ENCODE peak calls at places on chromosomes 7 and 10, in ten cellular contexts. One of them, this sample, is unnamed. For H3K36me3, the result is how much of the 10 kb centered on the place peaks cover.

GRCh38 chr7:133268355-133268754 is 15.5 kb downstream of the EXOC4 start:
- DNase-seq in upper lobe of right lung: no peak
- DNase-seq in uterus: no peak
- DNase-seq in PC-9: no peak
- DNase-seq in lower lobe of right lung: no peak
- DNase-seq in kidney epithelial cell: no peak
- DNase-seq in heart left ventricle: no peak
- DNase-seq in SJSA1: no peak
- DNase-seq in prostate gland: no peak
- DNase-seq in left ventricle myocardium inferior: no peak
- DNase-seq in this sample: no peak

GRCh38 chr7:117283371-117283770 is 39.5 kb downstream of the WNT2 start:
- DNase-seq in upper lobe of right lung: no peak
- DNase-seq in uterus: no peak
- DNase-seq in PC-9: no peak
- DNase-seq in lower lobe of right lung: no peak
- DNase-seq in kidney epithelial cell: peak
- DNase-seq in heart left ventricle: no peak
- DNase-seq in SJSA1: peak
- DNase-seq in prostate gland: no peak
- DNase-seq in left ventricle myocardium inferior: no peak
- DNase-seq in this sample: no peak

GRCh38 chr7:47483604-47484273 is 98.2 kb downstream of the TNS3 start:
- DNase-seq in upper lobe of right lung: no peak
- DNase-seq in uterus: peak
- DNase-seq in PC-9: no peak
- DNase-seq in lower lobe of right lung: no peak
- DNase-seq in kidney epithelial cell: no peak
- DNase-seq in heart left ventricle: no peak
- DNase-seq in SJSA1: no peak
- DNase-seq in prostate gland: no peak
- DNase-seq in left ventricle myocardium inferior: no peak
- DNase-seq in this sample: no peak

GRCh38 chr7:134289423-134289822 is 27.3 kb downstream of the SLC35B4 start:
- DNase-seq in upper lobe of right lung: no peak
- DNase-seq in uterus: peak
- DNase-seq in PC-9: no peak
- DNase-seq in lower lobe of right lung: no peak
- DNase-seq in kidney epithelial cell: no peak
- DNase-seq in heart left ventricle: no peak
- DNase-seq in SJSA1: no peak
- DNase-seq in prostate gland: no peak
- DNase-seq in left ventricle myocardium inferior: no peak
- DNase-seq in this sample: no peak

GRCh38 chr7:17697128-17697881 is 243.0 kb downstream of the SNX13 start:
- DNase-seq in upper lobe of right lung: no peak
- DNase-seq in uterus: no peak
- DNase-seq in PC-9: no peak
- DNase-seq in lower lobe of right lung: no peak
- DNase-seq in kidney epithelial cell: no peak
- DNase-seq in heart left ventricle: no peak
- DNase-seq in SJSA1: no peak
- DNase-seq in prostate gland: no peak
- DNase-seq in left ventricle myocardium inferior: peak
- DNase-seq in this sample: no peak

GRCh38 chr10:33211123-33211878 is 123.2 kb downstream of the NRP1 start:
- DNase-seq in upper lobe of right lung: no peak
- DNase-seq in uterus: peak
- DNase-seq in PC-9: no peak
- DNase-seq in lower lobe of right lung: no peak
- DNase-seq in kidney epithelial cell: no peak
- DNase-seq in heart left ventricle: no peak
- DNase-seq in SJSA1: peak
- DNase-seq in prostate gland: no peak
- DNase-seq in left ventricle myocardium inferior: peak
- DNase-seq in this sample: peak

GRCh38 chr10:120978589-120979252 is 127.6 kb downstream of the WDR11 start:
- DNase-seq in upper lobe of right lung: no peak
- DNase-seq in uterus: peak
- DNase-seq in PC-9: no peak
- DNase-seq in lower lobe of right lung: no peak
- DNase-seq in kidney epithelial cell: peak
- DNase-seq in heart left ventricle: no peak
- DNase-seq in SJSA1: no peak
- DNase-seq in prostate gland: no peak
- DNase-seq in left ventricle myocardium inferior: no peak
- DNase-seq in this sample: no peak

GRCh38 chr10:110919971-110920881 is 822 bp downstream of the SHOC2 start:
- DNase-seq in upper lobe of right lung: peak
- DNase-seq in uterus: peak
- DNase-seq in PC-9: peak
- DNase-seq in lower lobe of right lung: peak
- DNase-seq in kidney epithelial cell: no peak
- DNase-seq in heart left ventricle: peak
- DNase-seq in SJSA1: peak
- DNase-seq in prostate gland: peak
- DNase-seq in left ventricle myocardium inferior: no peak
- DNase-seq in this sample: peak

GRCh38 chr7:6453737-6454136 is 6.0 kb upstream of the DAGLB start:
- DNase-seq in upper lobe of right lung: no peak
- DNase-seq in uterus: no peak
- DNase-seq in PC-9: peak
- DNase-seq in lower lobe of right lung: peak
- DNase-seq in kidney epithelial cell: peak
- DNase-seq in heart left ventricle: no peak
- DNase-seq in SJSA1: peak
- DNase-seq in prostate gland: no peak
- DNase-seq in left ventricle myocardium inferior: no peak
- DNase-seq in this sample: no peak

GRCh38 chr7:130649004-130649790 is 19.4 kb downstream of the COPG2 start:
- DNase-seq in upper lobe of right lung: no peak
- DNase-seq in uterus: no peak
- DNase-seq in PC-9: no peak
- DNase-seq in lower lobe of right lung: no peak
- DNase-seq in kidney epithelial cell: no peak
- DNase-seq in heart left ventricle: no peak
- DNase-seq in SJSA1: peak
- DNase-seq in prostate gland: no peak
- DNase-seq in left ventricle myocardium inferior: no peak
- DNase-seq in this sample: no peak

GRCh38 chr7:23276381-23276780 is 22.8 kb upstream of the MALSU1 start:
- DNase-seq in upper lobe of right lung: no peak
- DNase-seq in uterus: no peak
- DNase-seq in PC-9: no peak
- DNase-seq in lower lobe of right lung: no peak
- DNase-seq in kidney epithelial cell: no peak
- DNase-seq in heart left ventricle: no peak
- DNase-seq in SJSA1: no peak
- DNase-seq in prostate gland: no peak
- DNase-seq in left ventricle myocardium inferior: no peak
- DNase-seq in this sample: no peak

GRCh38 chr10:61486738-61487396 is 33.7 kb upstream of the TMEM26 start:
- DNase-seq in upper lobe of right lung: no peak
- DNase-seq in uterus: no peak
- DNase-seq in PC-9: no peak
- DNase-seq in lower lobe of right lung: no peak
- DNase-seq in kidney epithelial cell: no peak
- DNase-seq in heart left ventricle: no peak
- DNase-seq in SJSA1: no peak
- DNase-seq in prostate gland: no peak
- DNase-seq in left ventricle myocardium inferior: no peak
- DNase-seq in this sample: no peak

GRCh38 chr7:69608878-69609277 is 10.6 kb downstream of the AUTS2 start:
- DNase-seq in upper lobe of right lung: no peak
- DNase-seq in uterus: no peak
- DNase-seq in PC-9: no peak
- DNase-seq in lower lobe of right lung: no peak
- DNase-seq in kidney epithelial cell: no peak
- DNase-seq in heart left ventricle: no peak
- DNase-seq in SJSA1: no peak
- DNase-seq in prostate gland: no peak
- DNase-seq in left ventricle myocardium inferior: no peak
- DNase-seq in this sample: no peak

GRCh38 chr10:101453318-101453717 is 99.4 kb downstream of the BTRC start:
- DNase-seq in upper lobe of right lung: no peak
- DNase-seq in uterus: no peak
- DNase-seq in PC-9: no peak
- DNase-seq in lower lobe of right lung: no peak
- DNase-seq in kidney epithelial cell: no peak
- DNase-seq in heart left ventricle: no peak
- DNase-seq in SJSA1: no peak
- DNase-seq in prostate gland: no peak
- DNase-seq in left ventricle myocardium inferior: no peak
- DNase-seq in this sample: no peak

GRCh38 chr10:11810313-11810766 is 12.8 kb upstream of the PROSER2 start:
- DNase-seq in upper lobe of right lung: no peak
- DNase-seq in uterus: no peak
- DNase-seq in PC-9: peak
- DNase-seq in lower lobe of right lung: peak
- DNase-seq in kidney epithelial cell: peak
- DNase-seq in heart left ventricle: no peak
- DNase-seq in SJSA1: peak
- DNase-seq in prostate gland: no peak
- DNase-seq in left ventricle myocardium inferior: no peak
- DNase-seq in this sample: no peak

GRCh38 chr7:35729061-35729783 is 34.3 kb upstream of the HERPUD2 start:
- DNase-seq in upper lobe of right lung: no peak
- DNase-seq in uterus: no peak
- DNase-seq in PC-9: no peak
- DNase-seq in lower lobe of right lung: no peak
- DNase-seq in kidney epithelial cell: no peak
- DNase-seq in heart left ventricle: no peak
- DNase-seq in SJSA1: no peak
- DNase-seq in prostate gland: no peak
- DNase-seq in left ventricle myocardium inferior: no peak
- DNase-seq in this sample: no peak

GRCh38 chr10:31948021-31948420 is 19.4 kb upstream of the ARHGAP12 start:
- DNase-seq in upper lobe of right lung: no peak
- DNase-seq in uterus: no peak
- DNase-seq in PC-9: no peak
- DNase-seq in lower lobe of right lung: no peak
- DNase-seq in kidney epithelial cell: no peak
- DNase-seq in heart left ventricle: no peak
- DNase-seq in SJSA1: no peak
- DNase-seq in prostate gland: no peak
- DNase-seq in left ventricle myocardium inferior: no peak
- DNase-seq in this sample: no peak
- H3K4me3 ChIP-seq in upper lobe of right lung: peak
- H3K4me3 ChIP-seq in uterus: no peak
- H3K4me3 ChIP-seq in PC-9: no peak
- H3K4me3 ChIP-seq in lower lobe of right lung: no peak
- H3K4me3 ChIP-seq in kidney epithelial cell: no peak
- H3K4me3 ChIP-seq in heart left ventricle: no peak
- H3K4me3 ChIP-seq in SJSA1: no peak
- H3K4me3 ChIP-seq in prostate gland: no peak
- H3K4me3 ChIP-seq in left ventricle myocardium inferior: no peak
- H3K4me3 ChIP-seq in this sample: no peak

GRCh38 chr7:87173456-87173855 is 21.2 kb downstream of the DMTF1 start:
- DNase-seq in upper lobe of right lung: no peak
- DNase-seq in uterus: no peak
- DNase-seq in PC-9: no peak
- DNase-seq in lower lobe of right lung: no peak
- DNase-seq in kidney epithelial cell: no peak
- DNase-seq in heart left ventricle: no peak
- DNase-seq in SJSA1: no peak
- DNase-seq in prostate gland: no peak
- DNase-seq in left ventricle myocardium inferior: no peak
- DNase-seq in this sample: no peak
- H3K36me3 ChIP-seq in upper lobe of right lung: half or more
- H3K36me3 ChIP-seq in uterus: under half
- H3K36me3 ChIP-seq in PC-9: under half
- H3K36me3 ChIP-seq in lower lobe of right lung: half or more
- H3K36me3 ChIP-seq in kidney epithelial cell: under half
- H3K36me3 ChIP-seq in heart left ventricle: half or more
- H3K36me3 ChIP-seq in SJSA1: half or more
- H3K36me3 ChIP-seq in prostate gland: under half
- H3K36me3 ChIP-seq in left ventricle myocardium inferior: half or more
- H3K36me3 ChIP-seq in this sample: under half

GRCh38 chr10:57221674-57222073 is 860.6 kb upstream of the ZWINT start:
- DNase-seq in upper lobe of right lung: no peak
- DNase-seq in uterus: no peak
- DNase-seq in PC-9: no peak
- DNase-seq in lower lobe of right lung: no peak
- DNase-seq in kidney epithelial cell: no peak
- DNase-seq in heart left ventricle: no peak
- DNase-seq in SJSA1: no peak
- DNase-seq in prostate gland: no peak
- DNase-seq in left ventricle myocardium inferior: no peak
- DNase-seq in this sample: no peak

GRCh38 chr10:57218382-57218781 is 857.3 kb upstream of the ZWINT start:
- DNase-seq in upper lobe of right lung: no peak
- DNase-seq in uterus: no peak
- DNase-seq in PC-9: peak
- DNase-seq in lower lobe of right lung: no peak
- DNase-seq in kidney epithelial cell: no peak
- DNase-seq in heart left ventricle: no peak
- DNase-seq in SJSA1: no peak
- DNase-seq in prostate gland: no peak
- DNase-seq in left ventricle myocardium inferior: no peak
- DNase-seq in this sample: no peak

GRCh38 chr10:57222129-57222528 is 861.1 kb upstream of the ZWINT start:
- DNase-seq in upper lobe of right lung: no peak
- DNase-seq in uterus: no peak
- DNase-seq in PC-9: no peak
- DNase-seq in lower lobe of right lung: no peak
- DNase-seq in kidney epithelial cell: no peak
- DNase-seq in heart left ventricle: no peak
- DNase-seq in SJSA1: no peak
- DNase-seq in prostate gland: no peak
- DNase-seq in left ventricle myocardium inferior: no peak
- DNase-seq in this sample: no peak

GRCh38 chr10:57222603-57223002 is 861.5 kb upstream of the ZWINT start:
- DNase-seq in upper lobe of right lung: no peak
- DNase-seq in uterus: no peak
- DNase-seq in PC-9: no peak
- DNase-seq in lower lobe of right lung: no peak
- DNase-seq in kidney epithelial cell: no peak
- DNase-seq in heart left ventricle: no peak
- DNase-seq in SJSA1: no peak
- DNase-seq in prostate gland: no peak
- DNase-seq in left ventricle myocardium inferior: no peak
- DNase-seq in this sample: no peak
- H3K4me3 ChIP-seq in upper lobe of right lung: no peak
- H3K4me3 ChIP-seq in uterus: no peak
- H3K4me3 ChIP-seq in PC-9: no peak
- H3K4me3 ChIP-seq in lower lobe of right lung: no peak
- H3K4me3 ChIP-seq in kidney epithelial cell: no peak
- H3K4me3 ChIP-seq in heart left ventricle: no peak
- H3K4me3 ChIP-seq in SJSA1: no peak
- H3K4me3 ChIP-seq in prostate gland: no peak
- H3K4me3 ChIP-seq in left ventricle myocardium inferior: no peak
- H3K4me3 ChIP-seq in this sample: no peak

DNA sequence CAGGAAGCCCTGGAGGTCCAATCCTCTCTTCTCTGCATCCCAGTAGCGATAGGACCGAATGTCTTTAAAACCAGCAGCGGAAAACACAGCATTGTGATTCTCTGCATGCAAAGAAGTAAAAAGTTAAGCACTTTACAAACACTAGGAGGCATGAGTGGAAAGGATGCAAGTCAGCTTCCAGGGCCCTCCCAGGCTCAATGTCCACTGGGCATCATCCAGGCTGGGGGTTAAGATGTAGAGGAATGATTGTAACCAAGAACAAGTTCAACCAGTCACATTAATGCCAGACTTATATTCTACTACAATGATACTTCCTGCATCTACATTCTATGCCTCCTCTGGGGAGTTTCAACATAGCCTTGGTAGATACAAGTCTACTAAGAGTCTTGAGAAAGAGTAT is 24.3 kb downstream of the GOT1 start:
- DNase-seq in upper lobe of right lung: no peak
- DNase-seq in uterus: no peak
- DNase-seq in PC-9: no peak
- DNase-seq in lower lobe of right lung: no peak
- DNase-seq in kidney epithelial cell: no peak
- DNase-seq in heart left ventricle: no peak
- DNase-seq in SJSA1: no peak
- DNase-seq in prostate gland: no peak
- DNase-seq in left ventricle myocardium inferior: no peak
- DNase-seq in this sample: no peak
- H3K36me3 ChIP-seq in upper lobe of right lung: under half
- H3K36me3 ChIP-seq in uterus: under half
- H3K36me3 ChIP-seq in PC-9: under half
- H3K36me3 ChIP-seq in lower lobe of right lung: half or more
- H3K36me3 ChIP-seq in kidney epithelial cell: under half
- H3K36me3 ChIP-seq in heart left ventricle: half or more
- H3K36me3 ChIP-seq in SJSA1: half or more
- H3K36me3 ChIP-seq in prostate gland: under half
- H3K36me3 ChIP-seq in left ventricle myocardium inferior: half or more
- H3K36me3 ChIP-seq in this sample: under half